ENCODE peak calls at places on chromosome 1, in seven cellular contexts. One of them, this sample, is unnamed.

GRCh38 chr1:98322966-98323365 is 338.6 kb upstream of the SNX7 start:
- DNase-seq in colonic mucosa: no peak
- DNase-seq in activated T-helper 1 cell treated with anti-CD3 and anti-CD28 coated beads, Interleukin-12 subunit alpha, Interleukin-12 subunit beta, Interleukin-2, Interleukin-4 antibody, amounts not matched to agents 30 ng/mL and 10 ng/mL and 1 ng/mL, durations not matched to agents 14 hours and 24 hours and 36 hours: no peak
- DNase-seq in activated T-cell treated with anti-CD3 and anti-CD28 coated beads for 1 hour: no peak
- DNase-seq in stimulated activated naive B cell treated with anti-CD40 and anti-IgM and Interleukin-4, amounts not matched to agents 10 μg/mL and 1 μg/mL and 100 μg/mL, for 72 hours: no peak
- DNase-seq in activated CD4-positive, alpha-beta memory T cell treated with anti-CD3 and anti-CD28 coated beads, Interleukin-2, amount 10 ng/mL, durations not matched to agents 7 days and 5 days: no peak
- DNase-seq in stimulated activated CD4-positive, alpha-beta T cell treated with anti-CD3 and anti-CD28 coated beads, Interleukin-12 subunit alpha, Interleukin-12 subunit beta, amount 100 ng/mL, for 24 hours: no peak
- DNase-seq in this sample: no peak

GRCh38 chr1:32336963-32337675 is 1.1 kb upstream of the MARCKSL1 start:
- DNase-seq in activated T-helper 1 cell treated with anti-CD3 and anti-CD28 coated beads, Interleukin-12 subunit alpha, Interleukin-12 subunit beta, Interleukin-2, Interleukin-4 antibody, amounts not matched to agents 30 ng/mL and 10 ng/mL and 1 ng/mL, durations not matched to agents 14 hours and 24 hours and 36 hours: peak
- DNase-seq in stimulated activated CD4-positive, alpha-beta T cell treated with anti-CD3 and anti-CD28 coated beads, Interleukin-12 subunit alpha, Interleukin-12 subunit beta, amount 100 ng/mL, for 24 hours: peak
- DNase-seq in stimulated activated naive B cell treated with anti-CD40 and anti-IgM and Interleukin-4, amounts not matched to agents 10 μg/mL and 1 μg/mL and 100 μg/mL, for 72 hours: peak
- DNase-seq in activated T-cell treated with anti-CD3 and anti-CD28 coated beads for 1 hour: no peak
- DNase-seq in colonic mucosa: no peak
- DNase-seq in activated CD4-positive, alpha-beta memory T cell treated with anti-CD3 and anti-CD28 coated beads, Interleukin-2, amount 10 ng/mL, durations not matched to agents 7 days and 5 days: peak
- DNase-seq in this sample: no peak

GRCh38 chr1:95002657-95003432 is 69.9 kb downstream of the ALG14 start:
- DNase-seq in colonic mucosa: no peak
- DNase-seq in stimulated activated naive B cell treated with anti-CD40 and anti-IgM and Interleukin-4, amounts not matched to agents 10 μg/mL and 1 μg/mL and 100 μg/mL, for 72 hours: no peak
- DNase-seq in activated CD4-positive, alpha-beta memory T cell treated with anti-CD3 and anti-CD28 coated beads, Interleukin-2, amount 10 ng/mL, durations not matched to agents 7 days and 5 days: no peak
- DNase-seq in activated T-helper 1 cell treated with anti-CD3 and anti-CD28 coated beads, Interleukin-12 subunit alpha, Interleukin-12 subunit beta, Interleukin-2, Interleukin-4 antibody, amounts not matched to agents 30 ng/mL and 10 ng/mL and 1 ng/mL, durations not matched to agents 14 hours and 24 hours and 36 hours: no peak
- DNase-seq in activated T-cell treated with anti-CD3 and anti-CD28 coated beads for 1 hour: no peak
- DNase-seq in stimulated activated CD4-positive, alpha-beta T cell treated with anti-CD3 and anti-CD28 coated beads, Interleukin-12 subunit alpha, Interleukin-12 subunit beta, amount 100 ng/mL, for 24 hours: no peak
- DNase-seq in this sample: no peak

GRCh38 chr1:76084685-76085084 is 10.1 kb downstream of the ST6GALNAC3 start:
- DNase-seq in activated CD4-positive, alpha-beta memory T cell treated with anti-CD3 and anti-CD28 coated beads, Interleukin-2, amount 10 ng/mL, durations not matched to agents 7 days and 5 days: no peak
- DNase-seq in stimulated activated naive B cell treated with anti-CD40 and anti-IgM and Interleukin-4, amounts not matched to agents 10 μg/mL and 1 μg/mL and 100 μg/mL, for 72 hours: no peak
- DNase-seq in activated T-helper 1 cell treated with anti-CD3 and anti-CD28 coated beads, Interleukin-12 subunit alpha, Interleukin-12 subunit beta, Interleukin-2, Interleukin-4 antibody, amounts not matched to agents 30 ng/mL and 10 ng/mL and 1 ng/mL, durations not matched to agents 14 hours and 24 hours and 36 hours: no peak
- DNase-seq in colonic mucosa: no peak
- DNase-seq in activated T-cell treated with anti-CD3 and anti-CD28 coated beads for 1 hour: no peak
- DNase-seq in stimulated activated CD4-positive, alpha-beta T cell treated with anti-CD3 and anti-CD28 coated beads, Interleukin-12 subunit alpha, Interleukin-12 subunit beta, amount 100 ng/mL, for 24 hours: no peak
- DNase-seq in this sample: no peak

GRCh38 chr1:6359568-6360496 is 33.7 kb downstream of the ACOT7 start:
- DNase-seq in colonic mucosa: peak
- DNase-seq in activated T-helper 1 cell treated with anti-CD3 and anti-CD28 coated beads, Interleukin-12 subunit alpha, Interleukin-12 subunit beta, Interleukin-2, Interleukin-4 antibody, amounts not matched to agents 30 ng/mL and 10 ng/mL and 1 ng/mL, durations not matched to agents 14 hours and 24 hours and 36 hours: peak
- DNase-seq in activated CD4-positive, alpha-beta memory T cell treated with anti-CD3 and anti-CD28 coated beads, Interleukin-2, amount 10 ng/mL, durations not matched to agents 7 days and 5 days: peak
- DNase-seq in stimulated activated CD4-positive, alpha-beta T cell treated with anti-CD3 and anti-CD28 coated beads, Interleukin-12 subunit alpha, Interleukin-12 subunit beta, amount 100 ng/mL, for 24 hours: peak
- DNase-seq in stimulated activated naive B cell treated with anti-CD40 and anti-IgM and Interleukin-4, amounts not matched to agents 10 μg/mL and 1 μg/mL and 100 μg/mL, for 72 hours: peak
- DNase-seq in activated T-cell treated with anti-CD3 and anti-CD28 coated beads for 1 hour: no peak
- DNase-seq in this sample: peak

GRCh38 chr1:8382608-8383525 is 65.0 kb downstream of the SLC45A1 start:
- DNase-seq in activated T-helper 1 cell treated with anti-CD3 and anti-CD28 coated beads, Interleukin-12 subunit alpha, Interleukin-12 subunit beta, Interleukin-2, Interleukin-4 antibody, amounts not matched to agents 30 ng/mL and 10 ng/mL and 1 ng/mL, durations not matched to agents 14 hours and 24 hours and 36 hours: no peak
- DNase-seq in stimulated activated naive B cell treated with anti-CD40 and anti-IgM and Interleukin-4, amounts not matched to agents 10 μg/mL and 1 μg/mL and 100 μg/mL, for 72 hours: no peak
- DNase-seq in activated CD4-positive, alpha-beta memory T cell treated with anti-CD3 and anti-CD28 coated beads, Interleukin-2, amount 10 ng/mL, durations not matched to agents 7 days and 5 days: no peak
- DNase-seq in stimulated activated CD4-positive, alpha-beta T cell treated with anti-CD3 and anti-CD28 coated beads, Interleukin-12 subunit alpha, Interleukin-12 subunit beta, amount 100 ng/mL, for 24 hours: no peak
- DNase-seq in colonic mucosa: no peak
- DNase-seq in activated T-cell treated with anti-CD3 and anti-CD28 coated beads for 1 hour: no peak
- DNase-seq in this sample: no peak

GRCh38 chr1:17128361-17128760 is 9.1 kb upstream of the PADI2 start:
- DNase-seq in colonic mucosa: no peak
- DNase-seq in activated CD4-positive, alpha-beta memory T cell treated with anti-CD3 and anti-CD28 coated beads, Interleukin-2, amount 10 ng/mL, durations not matched to agents 7 days and 5 days: no peak
- DNase-seq in stimulated activated naive B cell treated with anti-CD40 and anti-IgM and Interleukin-4, amounts not matched to agents 10 μg/mL and 1 μg/mL and 100 μg/mL, for 72 hours: no peak
- DNase-seq in stimulated activated CD4-positive, alpha-beta T cell treated with anti-CD3 and anti-CD28 coated beads, Interleukin-12 subunit alpha, Interleukin-12 subunit beta, amount 100 ng/mL, for 24 hours: no peak
- DNase-seq in activated T-cell treated with anti-CD3 and anti-CD28 coated beads for 1 hour: no peak
- DNase-seq in activated T-helper 1 cell treated with anti-CD3 and anti-CD28 coated beads, Interleukin-12 subunit alpha, Interleukin-12 subunit beta, Interleukin-2, Interleukin-4 antibody, amounts not matched to agents 30 ng/mL and 10 ng/mL and 1 ng/mL, durations not matched to agents 14 hours and 24 hours and 36 hours: no peak
- DNase-seq in this sample: peak

GRCh38 chr1:10830961-10831669 is 34.7 kb upstream of the CASZ1 start:
- DNase-seq in activated T-helper 1 cell treated with anti-CD3 and anti-CD28 coated beads, Interleukin-12 subunit alpha, Interleukin-12 subunit beta, Interleukin-2, Interleukin-4 antibody, amounts not matched to agents 30 ng/mL and 10 ng/mL and 1 ng/mL, durations not matched to agents 14 hours and 24 hours and 36 hours: no peak
- DNase-seq in stimulated activated naive B cell treated with anti-CD40 and anti-IgM and Interleukin-4, amounts not matched to agents 10 μg/mL and 1 μg/mL and 100 μg/mL, for 72 hours: no peak
- DNase-seq in activated T-cell treated with anti-CD3 and anti-CD28 coated beads for 1 hour: no peak
- DNase-seq in colonic mucosa: no peak
- DNase-seq in stimulated activated CD4-positive, alpha-beta T cell treated with anti-CD3 and anti-CD28 coated beads, Interleukin-12 subunit alpha, Interleukin-12 subunit beta, amount 100 ng/mL, for 24 hours: no peak
- DNase-seq in activated CD4-positive, alpha-beta memory T cell treated with anti-CD3 and anti-CD28 coated beads, Interleukin-2, amount 10 ng/mL, durations not matched to agents 7 days and 5 days: no peak
- DNase-seq in this sample: peak

GRCh38 chr1:229623225-229623624 is 2.7 kb downstream of the TAF5L start:
- DNase-seq in activated T-helper 1 cell treated with anti-CD3 and anti-CD28 coated beads, Interleukin-12 subunit alpha, Interleukin-12 subunit beta, Interleukin-2, Interleukin-4 antibody, amounts not matched to agents 30 ng/mL and 10 ng/mL and 1 ng/mL, durations not matched to agents 14 hours and 24 hours and 36 hours: no peak
- DNase-seq in activated CD4-positive, alpha-beta memory T cell treated with anti-CD3 and anti-CD28 coated beads, Interleukin-2, amount 10 ng/mL, durations not matched to agents 7 days and 5 days: no peak
- DNase-seq in activated T-cell treated with anti-CD3 and anti-CD28 coated beads for 1 hour: no peak
- DNase-seq in stimulated activated CD4-positive, alpha-beta T cell treated with anti-CD3 and anti-CD28 coated beads, Interleukin-12 subunit alpha, Interleukin-12 subunit beta, amount 100 ng/mL, for 24 hours: no peak
- DNase-seq in stimulated activated naive B cell treated with anti-CD40 and anti-IgM and Interleukin-4, amounts not matched to agents 10 μg/mL and 1 μg/mL and 100 μg/mL, for 72 hours: no peak
- DNase-seq in colonic mucosa: no peak
- DNase-seq in this sample: no peak

This sample was measured in HT-29.